ENCODE peak calls at places on chromosome 6, in six cellular contexts. C, M, A, H, U and L are unnamed samples.

GRCh38 chr6:56863366-56863765 is 91.5 kb upstream of the BEND6 start:
- DNase-seq in C (peak), M (no peak), A (no peak), H (peak), U (peak), L (no peak)

GRCh38 chr6:64266351-64266821 is 630.8 kb downstream of the PHF3 start:
- DNase-seq in C (no peak), M (no peak), A (no peak), H (no peak), U (no peak), L (no peak)

GRCh38 chr6:140988780-140989179 is 1143.9 kb upstream of the GJE1 start:
- DNase-seq in C (no peak), M (no peak), A (no peak), H (no peak), U (no peak), L (no peak)

GRCh38 chr6:125871365-125871764 is 80.6 kb downstream of the NCOA7 start:
- DNase-seq in C (no peak), M (no peak), A (no peak), H (peak), U (no peak), L (no peak)

GRCh38 chr6:157221049-157221816 is 102.1 kb downstream of the TMEM242 start:
- DNase-seq in C (peak), M (peak), A (peak), H (peak), U (peak), L (peak)

GRCh38 chr6:20217900-20218299 is 5.6 kb upstream of the MBOAT1 start:
- DNase-seq in C (no peak), M (no peak), A (no peak), H (no peak), U (no peak), L (no peak)

GRCh38 chr6:156988276-156989158 is 211.3 kb downstream of the ARID1B start:
- DNase-seq in C (peak), M (peak), A (no peak), H (no peak), U (peak), L (no peak)

GRCh38 chr6:38489951-38490350 is 149.8 kb downstream of the BTBD9 start:
- DNase-seq in C (peak), M (no peak), A (no peak), H (peak), U (no peak), L (no peak)

GRCh38 chr6:73558624-73559398 is 38.0 kb upstream of the EEF1A1 start:
- DNase-seq in C (no peak), M (no peak), A (peak), H (no peak), U (no peak), L (no peak)

GRCh38 chr6:159004592-159004991 is 4.6 kb upstream of the RSPH3 start:
- DNase-seq in C (no peak), M (no peak), A (no peak), H (no peak), U (no peak), L (no peak)

GRCh38 chr6:130240232-130240631 is 17.5 kb upstream of the SAMD3 start:
- DNase-seq in C (peak), M (no peak), A (no peak), H (peak), U (peak), L (no peak)

GRCh38 chr6:127463056-127463455 is 3.9 kb upstream of the KIAA0408 start:
- DNase-seq in C (peak), M (no peak), A (no peak), H (peak), U (no peak), L (no peak)

GRCh38 chr6:16244869-16245451 is 6.6 kb downstream of the GMPR start:
- DNase-seq in C (no peak), M (peak), A (no peak), H (peak), U (no peak), L (no peak)

GRCh38 chr6:132661906-132662305 is 2.9 kb upstream of the TAAR1 start:
- DNase-seq in C (no peak), M (no peak), A (no peak), H (no peak), U (no peak), L (no peak)

GRCh38 chr6:84897874-84898635 is 133.7 kb upstream of the TBX18 start:
- DNase-seq in C (peak), M (peak), A (no peak), H (peak), U (peak), L (no peak)

GRCh38 chr6:156359912-156360311 is 417.3 kb upstream of the ARID1B start:
- DNase-seq in C (no peak), M (peak), A (peak), H (no peak), U (no peak), L (no peak)

GRCh38 chr6:146211646-146212045 is 182.8 kb downstream of the GRM1 start:
- DNase-seq in C (no peak), M (no peak), A (no peak), H (no peak), U (no peak), L (no peak)

GRCh38 chr6:56314683-56315523 is 67.5 kb upstream of the COL21A1 start:
- DNase-seq in C (peak), M (peak), A (peak), H (peak), U (peak), L (peak)

DNA sequence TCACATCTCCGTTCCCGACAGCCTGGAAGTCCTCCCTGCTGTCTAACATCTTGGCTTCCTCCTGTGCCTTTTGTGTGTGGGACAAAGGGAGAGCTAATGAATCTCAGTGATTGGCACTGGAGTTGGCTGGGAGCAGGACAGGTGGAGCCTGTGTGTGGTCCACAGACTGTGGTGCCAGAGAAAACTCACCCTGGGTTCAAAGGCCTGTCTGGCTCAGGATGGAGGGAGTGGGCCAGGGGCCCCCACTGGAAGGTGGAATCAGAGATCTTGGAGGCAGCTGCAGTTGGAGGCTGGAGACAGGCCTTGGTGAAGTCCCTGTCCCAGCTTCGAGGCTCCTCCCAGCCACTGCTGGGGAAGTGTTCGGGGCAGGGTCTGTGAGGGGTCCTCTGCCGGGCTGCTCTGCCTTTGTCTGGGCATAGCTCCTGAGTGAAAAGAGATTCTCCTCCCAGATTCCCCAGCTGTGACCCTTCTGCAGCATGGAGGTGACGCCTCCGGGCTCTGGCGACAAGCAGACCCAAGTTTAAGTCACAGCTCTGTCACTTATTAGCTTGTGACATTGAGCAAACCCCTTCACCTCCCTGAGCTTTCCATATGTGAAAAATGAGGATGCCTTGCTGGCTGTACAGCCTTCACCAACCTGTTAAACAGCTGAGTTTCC is 13.9 kb upstream of the ITPR3 start:
- DNase-seq in C (no peak), M (no peak), A (no peak), H (no peak), U (no peak), L (no peak)
- H3K4ac ChIP-seq in C (peak), M (no peak), A (no peak), H (no peak), U (no peak), L (no peak)

DNA sequence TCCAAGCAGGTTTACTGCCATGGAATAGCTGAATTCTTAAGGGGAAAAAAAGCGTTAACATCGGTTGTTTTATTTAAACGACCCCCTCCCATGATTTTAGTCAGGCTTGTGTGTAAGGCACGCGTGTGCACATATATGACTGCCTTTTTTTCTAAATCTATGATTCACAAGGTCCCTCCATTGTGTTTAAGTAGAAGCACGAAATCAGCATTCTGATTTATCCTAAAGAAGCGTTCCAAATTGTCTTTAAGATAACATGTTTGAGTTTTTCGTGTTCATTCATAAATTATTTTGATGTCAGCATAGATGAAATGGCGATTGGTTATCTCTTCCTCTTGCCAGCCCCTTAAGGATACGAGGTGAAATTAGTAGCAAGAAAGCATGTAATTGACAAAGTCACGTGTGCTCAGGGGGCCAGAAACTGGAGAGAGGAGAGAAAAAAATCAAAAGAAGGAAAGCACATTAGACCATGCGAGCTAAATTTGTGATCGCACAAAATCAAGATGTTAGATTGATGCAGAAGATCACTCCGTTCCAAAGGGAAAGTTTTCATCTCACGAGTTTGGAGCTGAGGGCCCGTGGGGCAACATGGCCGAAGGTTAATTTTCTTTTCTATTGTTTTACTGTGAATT is at the start of gene LIN28B:
- DNase-seq in C (peak), M (peak), A (no peak), H (no peak), U (no peak), L (no peak)
- H3K4ac ChIP-seq in C (peak), M (peak), A (peak), H (no peak), U (peak), L (no peak)

GRCh38 chr6:151390276-151391020 is 911 bp downstream of the ZBTB2 start:
- DNase-seq in C (peak), M (peak), A (peak), H (peak), U (peak), L (peak)
- H3K4ac ChIP-seq in C (peak), M (peak), A (no peak), H (peak), U (peak), L (no peak)

DNA sequence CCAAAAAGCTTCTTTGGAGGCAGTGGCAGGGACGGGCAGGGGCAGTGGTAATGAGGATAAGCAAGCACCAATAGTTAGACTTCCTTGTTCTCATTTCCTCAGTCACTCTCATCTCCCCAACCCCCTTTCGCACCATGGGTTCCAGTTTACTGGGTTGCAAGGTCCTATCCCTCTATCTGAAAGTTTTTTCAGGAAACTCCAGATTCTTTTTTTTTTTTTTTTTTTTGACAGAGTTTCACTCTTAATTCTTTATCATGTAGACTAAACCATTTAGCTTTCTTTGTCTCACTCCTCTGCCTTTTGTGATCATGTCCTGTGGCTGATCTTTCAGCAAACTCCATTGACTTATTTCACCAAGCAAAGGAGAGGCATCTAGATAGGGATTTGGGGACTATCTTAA is 51.4 kb upstream of the GMDS start:
- DNase-seq in C (no peak), M (no peak), A (peak), H (no peak), U (no peak), L (no peak)
- H3K4ac ChIP-seq in C (no peak), M (no peak), A (no peak), H (no peak), U (no peak), L (no peak)

GRCh38 chr6:81752084-81752968 is at the start of gene TENT5A:
- DNase-seq in C (peak), M (peak), A (peak), H (peak), U (peak), L (peak)
- H3K4ac ChIP-seq in C (peak), M (no peak), A (no peak), H (peak), U (peak), L (no peak)

GRCh38 chr6:165826487-165827189 is 163.6 kb upstream of the PDE10A start:
- DNase-seq in C (no peak), M (no peak), A (no peak), H (no peak), U (no peak), L (no peak)
- H3K4ac ChIP-seq in C (no peak), M (no peak), A (no peak), H (no peak), U (no peak), L (no peak)

DNA sequence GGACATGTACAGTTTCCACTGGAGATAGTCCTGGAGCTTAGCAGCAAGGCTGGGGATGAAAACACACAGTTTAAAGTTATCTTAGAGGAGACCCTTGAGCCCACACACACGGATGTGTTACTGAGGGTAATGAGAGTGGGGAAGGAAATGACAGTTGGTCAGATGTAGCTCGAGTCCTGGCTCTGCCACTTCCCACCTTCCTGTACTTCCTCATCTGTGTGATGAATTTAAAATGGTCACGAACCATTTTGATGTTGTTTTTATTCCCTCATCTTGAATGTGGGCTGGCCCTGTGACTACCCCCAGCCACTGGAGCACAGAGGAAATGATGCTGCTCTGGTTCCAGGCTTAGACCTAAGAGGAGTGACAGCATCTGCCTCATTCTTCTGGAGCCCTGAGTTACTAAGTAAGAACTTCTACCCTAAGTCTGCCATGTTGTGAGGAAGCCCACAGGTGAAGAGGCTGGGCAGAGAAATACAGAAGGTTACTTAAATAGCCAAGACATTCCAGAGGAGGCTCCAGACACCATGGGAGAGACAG is 141.2 kb downstream of the NRN1 start:
- DNase-seq in C (no peak), M (no peak), A (no peak), H (no peak), U (no peak), L (no peak)
- H3K4ac ChIP-seq in C (no peak), M (no peak), A (no peak), H (no peak), U (no peak), L (no peak)

GRCh38 chr6:40966860-40967259 is 72.2 kb downstream of the UNC5CL start:
- DNase-seq in C (no peak), M (no peak), A (no peak), H (no peak), U (no peak), L (no peak)
- H3K4ac ChIP-seq in C (no peak), M (no peak), A (no peak), H (no peak), U (no peak), L (no peak)

GRCh38 chr6:167314180-167314821 is 10.6 kb upstream of the TTLL2 start:
- DNase-seq in C (no peak), M (peak), A (peak), H (no peak), U (no peak), L (no peak)
- H3K4ac ChIP-seq in C (no peak), M (peak), A (no peak), H (no peak), U (no peak), L (no peak)

GRCh38 chr6:149045404-149045803 is 272.1 kb upstream of the TAB2 start:
- DNase-seq in C (no peak), M (peak), A (no peak), H (no peak), U (no peak), L (no peak)
- H3K4ac ChIP-seq in C (no peak), M (no peak), A (no peak), H (no peak), U (no peak), L (no peak)